ENCODE peak calls at places on chromosomes 2 and 18, in ten cellular contexts. T is HCT116, O is H1, X is body of pancreas, G is esophagus squamous epithelium, C is left ventricle myocardium inferior, L is BJ, U is GM23338, W is thyroid gland, H is adrenal gland. R is an unnamed sample.

GRCh38 chr2:241118727-241119505 is 16.8 kb upstream of the MTERF4 start:
- DNase-seq in U (no peak), G (no peak), L (no peak), W (no peak), H (no peak), X (no peak), C (no peak), O (no peak), T (no peak), R (no peak)

GRCh38 chr18:64115906-64116305 is 33.0 kb downstream of the LINC00305 start:
- DNase-seq in H (no peak), T (no peak), G (no peak), L (no peak), X (no peak), O (no peak), W (no peak), U (no peak), C (no peak), R (no peak)

GRCh38 chr2:237210297-237210696 is 124.6 kb downstream of the COPS8 start:
- DNase-seq in H (no peak), U (no peak), G (no peak), W (no peak), L (no peak), X (no peak), C (no peak), O (no peak), T (no peak), R (no peak)

GRCh38 chr2:190404487-190404886 is 3.7 kb upstream of the MFSD6 start:
- DNase-seq in T (peak; percentile 32), H (peak; percentile 33), W (no peak), L (no peak), C (no peak), X (no peak), U (no peak), G (no peak), O (no peak), R (no peak)

GRCh38 chr2:53787255-53787910 is 539 bp downstream of the ERLEC1 start:
- DNase-seq in X (no peak), U (peak; percentile 8), L (no peak), T (no peak), O (no peak), H (peak; percentile 10), G (no peak), C (no peak), W (no peak), R (no peak)

GRCh38 chr18:80175451-80176235 is 66.6 kb downstream of the ADNP2 start:
- DNase-seq in G (no peak), O (no peak), T (no peak), C (no peak), U (no peak), X (no peak), W (no peak), L (no peak), H (no peak), R (no peak)

GRCh38 chr2:19361325-19361990 is 3.0 kb upstream of the OSR1 start:
- DNase-seq in W (no peak), G (no peak), X (no peak), O (no peak), H (peak; percentile 46), U (peak; percentile 63), T (no peak), C (peak; percentile 33), L (no peak), R (no peak)

GRCh38 chr18:13455960-13456471 is 237.5 kb downstream of the LDLRAD4 start:
- DNase-seq in L (no peak), H (no peak), G (no peak), X (no peak), O (no peak), W (peak; percentile 56), T (no peak), C (no peak), U (no peak), R (no peak)

DNA sequence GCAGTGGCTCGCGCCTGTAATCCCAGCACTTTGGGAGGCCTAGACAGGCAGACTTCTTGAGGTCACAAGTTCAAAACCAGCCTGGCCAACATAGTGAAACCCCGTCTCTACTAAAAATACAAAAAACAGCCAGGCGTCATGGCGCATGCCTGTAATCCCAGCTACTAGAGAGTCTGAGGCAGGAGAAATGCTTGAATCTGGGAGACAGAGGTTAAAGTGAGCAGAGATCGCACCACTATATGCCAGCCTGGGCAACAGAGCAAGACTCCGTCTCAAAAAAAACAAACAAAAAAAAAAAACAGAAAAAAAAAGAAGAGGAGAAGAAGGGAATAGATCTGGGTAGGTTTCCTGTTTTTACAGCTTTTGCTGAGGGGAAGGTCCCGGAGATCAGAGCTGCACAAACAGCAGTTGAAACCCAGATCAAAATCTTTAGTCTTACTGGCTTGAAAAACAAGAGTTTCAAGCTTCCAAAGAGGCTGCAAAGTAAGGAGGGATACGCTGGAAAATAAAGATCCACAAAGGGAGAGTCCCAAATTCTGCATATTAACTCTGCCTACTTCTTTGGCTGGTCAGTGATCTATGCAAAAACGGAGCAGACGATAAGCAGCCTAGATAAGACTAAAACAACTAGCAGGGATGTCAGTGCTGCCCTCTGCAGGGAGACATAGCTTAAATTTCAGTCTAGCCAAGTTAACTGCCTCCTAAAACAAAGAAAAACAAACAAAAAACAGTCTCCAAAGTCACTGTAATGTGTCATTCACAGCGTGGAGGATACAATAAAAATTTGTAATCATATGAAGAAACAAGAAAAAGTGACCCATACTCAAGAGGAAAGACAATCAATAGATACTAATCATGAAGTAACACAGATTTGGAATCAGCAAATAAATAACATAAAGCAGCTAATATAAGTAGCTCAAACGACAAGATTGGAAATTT is 74.1 kb downstream of the TLK1 start:
- DNase-seq in W (peak; percentile 34), T (peak; percentile 19), X (peak; percentile 22), O (peak; percentile 34), H (peak; percentile 58), L (peak; percentile 11), C (no peak), U (peak; percentile 86), G (no peak), R (peak; percentile 29)
- TF ChIP-seq CTCF in W (no peak), T (peak; percentile 77), X (peak; percentile 39), O (no peak), H (peak; percentile 55), L (peak; percentile 72), C (peak; percentile 66), U (peak; percentile 87), G (peak; percentile 28), R (peak; percentile 70)

GRCh38 chr18:73662440-73662839 is 485.2 kb downstream of the FBXO15 start:
- DNase-seq in G (no peak), W (no peak), C (no peak), L (no peak), O (no peak), U (no peak), H (no peak), T (no peak), X (no peak), R (no peak)

GRCh38 chr18:73664896-73665295 is 482.7 kb downstream of the FBXO15 start:
- DNase-seq in U (no peak), T (no peak), W (no peak), L (no peak), C (no peak), G (no peak), O (no peak), H (no peak), X (no peak), R (no peak)

GRCh38 chr18:73663581-73663980 is 484.1 kb downstream of the FBXO15 start:
- DNase-seq in W (no peak), C (no peak), T (no peak), O (no peak), G (no peak), U (no peak), X (no peak), H (no peak), L (no peak), R (no peak)

GRCh38 chr18:73660931-73661330 is 486.7 kb downstream of the FBXO15 start:
- DNase-seq in G (no peak), L (no peak), O (no peak), X (no peak), C (no peak), T (no peak), W (no peak), U (no peak), H (no peak), R (no peak)

DNA sequence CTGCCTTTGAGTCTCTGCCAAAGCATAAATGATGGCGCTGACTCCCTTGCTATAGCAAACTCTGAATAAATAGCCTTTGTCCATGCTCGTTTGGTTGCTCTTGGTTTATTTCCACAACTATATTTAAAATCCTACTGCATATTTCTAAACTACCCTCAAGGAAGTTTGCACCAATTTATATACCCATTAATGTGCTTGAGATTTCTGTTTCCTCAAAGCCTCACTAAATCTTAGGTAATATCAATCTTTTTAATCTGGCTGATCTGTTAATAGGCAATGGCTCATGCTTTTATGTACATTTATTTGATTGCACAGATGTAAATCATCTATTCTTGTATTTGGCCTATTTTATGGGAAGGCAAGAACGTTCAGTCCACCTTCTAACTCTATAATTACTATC is 486.2 kb downstream of the FBXO15 start:
- DNase-seq in H (no peak), T (no peak), X (no peak), L (no peak), W (no peak), G (no peak), U (no peak), O (no peak), C (no peak), R (no peak)
- H3K4me3 ChIP-seq in H (no peak overlapping the region), T (no peak overlapping the region), X (no peak overlapping the region), L (no peak overlapping the region), W (no peak overlapping the region), G (no peak overlapping the region), U (no peak overlapping the region), O (no peak overlapping the region), C (no peak overlapping the region), R (no peak overlapping the region)

DNA sequence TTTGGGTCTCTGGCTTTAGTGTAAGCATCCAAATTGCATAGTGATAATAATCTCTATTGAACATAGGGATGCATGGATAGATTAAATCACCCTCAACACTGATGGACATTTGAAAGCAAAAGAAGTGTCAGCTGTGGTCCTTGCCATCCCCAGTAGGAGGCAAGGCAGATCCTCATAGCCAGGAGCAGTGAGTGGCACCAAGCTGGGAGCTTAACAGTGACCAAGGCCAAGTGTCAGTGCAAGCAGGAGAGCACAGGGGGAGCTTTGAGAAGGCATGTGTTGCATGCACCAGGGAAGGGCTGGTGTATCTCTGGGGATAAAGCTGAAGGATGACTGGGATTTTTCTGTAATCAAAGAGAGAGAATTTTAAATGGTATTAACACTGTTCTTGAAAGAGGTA is 14.7 kb downstream of the SLC14A1 start:
- DNase-seq in L (no peak), H (no peak), U (peak; percentile 32), G (no peak), C (no peak), O (no peak), X (no peak), T (no peak), W (no peak), R (no peak)
- TF ChIP-seq CTCF in L (no peak), H (no peak), U (no peak), G (no peak), C (peak; percentile 32), O (peak; percentile 37), X (no peak), T (peak; percentile 22), W (no peak), R (no peak)

DNA sequence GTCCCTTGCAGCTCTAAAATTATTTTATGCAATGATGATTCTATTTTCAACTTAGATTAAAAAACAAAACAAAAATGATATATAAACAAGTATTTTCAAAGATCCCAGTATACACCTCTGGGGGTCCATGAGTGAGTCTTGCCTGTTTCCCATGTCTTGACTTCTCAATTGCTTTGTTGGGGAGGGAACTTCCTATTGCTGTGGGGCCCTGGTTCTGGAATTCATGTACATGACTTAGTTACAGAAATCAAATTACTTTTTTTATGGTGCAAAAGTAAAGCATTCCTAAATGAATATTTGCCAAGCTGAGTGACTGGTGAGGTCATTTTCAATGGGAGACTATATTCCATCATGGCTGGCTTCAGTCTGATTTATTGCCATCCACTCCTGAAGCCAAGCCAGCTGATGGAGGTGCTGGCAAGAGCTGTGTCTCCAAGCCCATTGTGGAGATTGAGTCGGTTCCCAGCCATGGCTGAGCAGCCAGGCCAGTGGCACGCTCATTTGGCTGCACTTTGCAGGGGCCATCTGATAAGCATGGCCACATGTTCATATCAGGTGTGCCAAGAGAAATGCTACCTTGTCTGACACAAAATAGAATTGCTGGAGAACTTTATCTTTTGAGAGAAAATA is 56.7 kb downstream of the MGAT5 start:
- DNase-seq in X (peak; percentile 64), O (no peak), H (no peak), T (no peak), G (no peak), L (no peak), W (peak; percentile 17), U (no peak), C (no peak), R (no peak)
- H3K4me3 ChIP-seq in X (no peak overlapping the region), O (no peak overlapping the region), H (no peak overlapping the region), T (no peak overlapping the region), G (no peak overlapping the region), L (no peak overlapping the region), W (no peak overlapping the region), U (no peak overlapping the region), C (no peak overlapping the region), R (no peak overlapping the region)

R was measured in HFF-Myc.